ENCODE peak calls at places on chromosomes 7 and 10, in four cellular contexts. Q is fibroblast of lung, U is cardiac fibroblast, L is GM23338. M is an unnamed sample.

GRCh38 chr10:47063858-47064257 is 152.6 kb downstream of the PTPN20 start:
- DNase-seq in Q (no peak), U (no peak), L (no peak), M (no peak)

GRCh38 chr10:24935504-24936292 is 16.7 kb downstream of the PRTFDC1 start:
- DNase-seq in Q (no peak), U (no peak), L (no peak), M (no peak)

GRCh38 chr7:100400656-100401055 is 27.4 kb downstream of the PILRA start:
- DNase-seq in Q (no peak), U (no peak), L (peak), M (no peak)

GRCh38 chr10:131099028-131099427 is 212.5 kb downstream of the TCERG1L start:
- DNase-seq in Q (no peak), U (no peak), L (no peak), M (no peak)

GRCh38 chr10:59704644-59705043 is 5.0 kb downstream of the SLC16A9 start:
- DNase-seq in Q (peak), U (no peak), L (no peak), M (no peak)

GRCh38 chr10:47380341-47381215 is 3.5 kb downstream of the ZNF488 start:
- DNase-seq in Q (no peak), U (no peak), L (no peak), M (no peak)

GRCh38 chr7:46131916-46132795 is 211.1 kb upstream of the IGFBP3 start:
- DNase-seq in Q (no peak), U (peak), L (peak), M (peak)

GRCh38 chr7:155490697-155491628 is 33.0 kb downstream of the EN2 start:
- DNase-seq in Q (no peak), U (no peak), L (peak), M (no peak)

GRCh38 chr7:118845787-118846186 is 621.3 kb downstream of the ANKRD7 start:
- DNase-seq in Q (no peak), U (no peak), L (no peak), M (no peak)

GRCh38 chr10:110226926-110227641 is 19.7 kb downstream of the MXI1 start:
- DNase-seq in Q (no peak), U (peak), L (peak), M (peak)

GRCh38 chr7:73703985-73704639 is 15.4 kb downstream of the STX1A start:
- DNase-seq in Q (peak), U (peak), L (peak), M (peak)

GRCh38 chr7:38429057-38429456 is 155.6 kb upstream of the TARP start:
- DNase-seq in Q (no peak), U (no peak), L (no peak), M (no peak)

GRCh38 chr10:127137391-127137790 is 59.0 kb downstream of the INSYN2A start:
- DNase-seq in Q (no peak), U (no peak), L (no peak), M (no peak)

GRCh38 chr10:54368984-54369383 is 432.0 kb downstream of the PCDH15 start:
- DNase-seq in Q (no peak), U (no peak), L (peak), M (no peak)

GRCh38 chr7:72538856-72539255 is 126.7 kb upstream of the CALN1 start:
- DNase-seq in Q (no peak), U (no peak), L (no peak), M (no peak)

GRCh38 chr7:130363156-130363847 is 17.0 kb upstream of the CPA1 start:
- DNase-seq in Q (peak), U (peak), L (no peak), M (peak)

GRCh38 chr10:86815035-86815617 is 58.7 kb downstream of the BMPR1A start:
- DNase-seq in Q (peak), U (peak), L (no peak), M (peak)

GRCh38 chr7:23011222-23011924 is 2.6 kb downstream of the HYCC1 start:
- DNase-seq in Q (no peak), U (no peak), L (no peak), M (no peak)

GRCh38 chr10:30151581-30152389 is 92.4 kb upstream of the JCAD start:
- DNase-seq in Q (peak), U (peak), L (peak), M (peak)

GRCh38 chr7:155961241-155962190 is 149.3 kb upstream of the SHH start:
- DNase-seq in Q (no peak), U (no peak), L (no peak), M (peak)

GRCh38 chr10:53765311-53765710 is 992.7 kb upstream of the MBL2 start:
- DNase-seq in Q (peak), U (no peak), L (no peak), M (peak)

GRCh38 chr10:77253037-77253436 is 384.6 kb downstream of the KCNMA1 start:
- DNase-seq in Q (no peak), U (no peak), L (no peak), M (no peak)

GRCh38 chr7:42915356-42915755 is 3.5 kb upstream of the C7orf25 start:
- DNase-seq in Q (peak), U (peak), L (no peak), M (peak)

GRCh38 chr7:46908770-46909169 is 673.1 kb downstream of the TNS3 start:
- DNase-seq in Q (peak), U (peak), L (no peak), M (peak)

GRCh38 chr7:91251877-91252276 is 12.4 kb upstream of the FZD1 start:
- DNase-seq in Q (no peak), U (no peak), L (no peak), M (no peak)

GRCh38 chr10:69215405-69216176 is 4.5 kb upstream of the HKDC1 start:
- DNase-seq in Q (no peak), U (no peak), L (no peak), M (no peak)

GRCh38 chr7:42338231-42339222 is 101.5 kb upstream of the GLI3 start:
- DNase-seq in Q (peak), U (peak), L (peak), M (peak)

GRCh38 chr10:80856186-80856585 is 318.5 kb downstream of the SH2D4B start:
- DNase-seq in Q (no peak), U (no peak), L (no peak), M (no peak)

GRCh38 chr7:37431413-37431812 is 17.3 kb downstream of the ELMO1 start:
- DNase-seq in Q (no peak), U (no peak), L (no peak), M (no peak)

GRCh38 chr7:154795437-154795836 is 207.5 kb downstream of the PAXIP1 start:
- DNase-seq in Q (no peak), U (no peak), L (no peak), M (no peak)

GRCh38 chr10:86439544-86439943 is 72.9 kb upstream of the GRID1 start:
- DNase-seq in Q (peak), U (peak), L (no peak), M (peak)

GRCh38 chr10:4519691-4520402 is 306.2 kb upstream of the AKR1E2 start:
- DNase-seq in Q (peak), U (peak), L (no peak), M (no peak)

GRCh38 chr10:123007558-123008378 is 827 bp downstream of the IKZF5 start:
- DNase-seq in Q (peak), U (peak), L (peak), M (peak)

GRCh38 chr10:12243860-12244620 is 48.1 kb downstream of the CDC123 start:
- DNase-seq in Q (no peak), U (no peak), L (no peak), M (no peak)
- H3K4me3 ChIP-seq in Q (no peak), U (no peak), L (no peak), M (no peak)

DNA sequence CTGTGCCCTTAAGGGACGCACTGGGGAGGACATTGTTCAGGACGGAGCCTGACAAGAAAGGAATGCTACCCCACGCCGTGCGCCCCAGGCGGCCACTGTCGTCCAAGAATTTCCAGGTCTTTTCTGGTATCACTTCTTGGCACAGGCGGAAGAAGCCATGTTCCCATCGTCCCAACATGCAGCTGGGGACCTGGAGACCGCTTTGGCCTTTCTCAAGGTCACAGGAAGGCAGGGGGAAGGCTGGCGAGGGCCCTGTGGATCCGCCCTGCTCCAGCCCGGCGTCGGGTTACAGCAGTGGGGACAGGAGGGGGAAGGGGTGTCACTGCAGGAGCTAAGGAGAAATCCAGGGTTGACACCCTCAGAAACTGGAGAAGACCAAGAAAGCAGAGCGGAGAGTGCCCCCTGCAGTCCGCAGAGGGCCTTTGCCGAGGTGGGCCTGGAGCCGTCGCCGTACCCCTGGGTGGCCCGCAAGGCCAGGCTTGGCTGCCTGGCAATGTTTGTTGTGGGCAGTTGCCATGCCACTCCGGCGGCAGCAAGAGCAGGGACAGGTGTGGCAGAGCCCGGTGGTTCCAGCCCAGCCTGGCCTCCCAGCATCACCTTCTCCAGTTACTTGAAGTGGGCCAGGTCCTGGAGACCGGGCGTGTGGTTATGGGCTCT is 104.1 kb downstream of the LHPP start:
- DNase-seq in Q (peak), U (peak), L (peak), M (no peak)
- H3K4me3 ChIP-seq in Q (no peak), U (no peak), L (no peak), M (no peak)

DNA sequence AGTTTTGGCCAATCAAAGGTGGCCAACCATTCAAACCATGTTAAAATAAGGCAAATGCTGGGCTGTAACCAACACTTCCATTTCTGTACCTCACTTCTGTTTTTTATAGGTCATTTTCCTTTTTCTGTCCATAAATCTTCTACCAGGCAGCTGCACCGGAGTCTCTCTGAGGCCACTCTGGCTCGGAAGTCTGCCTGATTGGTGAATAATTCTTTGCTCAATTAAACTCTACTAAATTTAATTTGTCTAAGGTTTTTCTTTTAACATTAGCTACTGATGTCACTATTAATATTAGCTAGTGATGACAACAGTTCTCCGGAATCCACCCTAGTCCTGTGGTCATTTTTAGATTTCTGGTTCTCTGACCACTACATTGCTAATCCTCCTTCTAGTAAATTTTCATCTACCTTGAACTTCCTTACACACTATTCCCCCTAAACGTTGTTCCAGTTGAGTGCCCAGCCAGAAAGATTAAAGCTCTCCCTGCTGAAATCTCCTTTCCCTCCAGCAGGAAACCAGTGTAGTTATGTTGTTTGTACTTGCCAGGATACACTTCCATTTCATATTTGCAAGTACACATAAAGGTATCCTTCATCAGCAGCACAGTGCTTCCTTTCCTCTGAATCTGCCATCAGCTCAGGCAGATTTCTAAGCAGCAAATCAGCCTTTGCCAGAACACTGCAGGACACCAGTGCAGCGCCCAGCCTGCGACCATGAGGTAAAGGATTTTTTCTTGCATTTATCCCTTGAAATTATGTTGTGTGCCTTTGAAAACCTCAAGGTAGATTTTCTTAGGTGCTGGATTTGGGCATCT is 18.5 kb upstream of the IFIT2 start:
- DNase-seq in Q (peak), U (peak), L (no peak), M (peak)
- H3K4me3 ChIP-seq in Q (no peak), U (no peak), L (no peak), M (no peak)

DNA sequence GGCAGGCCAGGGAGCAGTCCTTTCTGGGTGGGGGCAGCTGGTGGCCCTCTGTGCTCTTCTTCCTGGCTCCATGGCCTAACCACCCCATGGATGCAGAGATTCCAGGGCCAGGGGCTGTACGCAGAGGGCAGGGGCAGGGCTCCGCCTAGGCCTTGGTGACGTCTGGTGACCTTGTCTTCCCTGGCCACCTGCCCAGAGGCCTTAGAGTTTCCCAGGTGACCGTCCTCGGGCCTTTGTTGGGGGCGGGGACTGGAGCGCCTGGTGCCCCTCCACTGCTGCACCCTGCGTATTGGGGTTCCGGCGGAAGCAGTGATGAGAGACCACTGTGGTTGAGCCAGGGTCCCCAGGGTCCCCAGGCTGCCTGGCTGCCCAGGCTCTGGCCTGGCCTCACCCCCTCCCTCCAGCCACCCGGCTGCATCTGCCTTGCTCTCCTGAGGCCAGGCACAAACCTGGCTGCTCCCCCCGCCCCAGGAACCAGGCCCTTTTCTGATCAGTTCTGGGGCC is 10.3 kb downstream of the PWWP2B start:
- DNase-seq in Q (no peak), U (no peak), L (no peak), M (no peak)
- H3K4me3 ChIP-seq in Q (no peak), U (no peak), L (no peak), M (no peak)

DNA sequence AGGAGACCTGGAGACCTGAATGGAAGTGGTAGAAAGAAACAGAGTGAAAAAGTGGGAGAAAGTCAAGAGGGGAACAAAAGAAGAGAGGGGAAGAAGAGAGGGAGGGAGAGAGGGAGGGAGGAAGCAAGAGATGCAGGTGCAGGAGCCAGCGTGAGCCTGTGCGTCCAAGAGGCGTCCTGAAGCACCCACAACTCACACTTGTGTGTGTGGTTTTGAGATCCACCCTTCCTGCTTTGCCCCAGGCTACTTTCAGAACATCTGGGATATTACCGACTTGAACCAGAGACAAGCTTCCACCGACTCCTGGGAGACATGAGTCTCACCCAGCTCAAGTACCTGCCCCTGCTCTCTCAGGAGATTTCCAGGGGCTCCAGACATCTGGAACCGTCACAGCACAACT is 9.8 kb downstream of the AFAP1L2 start:
- DNase-seq in Q (no peak), U (no peak), L (no peak), M (no peak)
- H3K4me3 ChIP-seq in Q (no peak), U (no peak), L (no peak), M (no peak)

DNA sequence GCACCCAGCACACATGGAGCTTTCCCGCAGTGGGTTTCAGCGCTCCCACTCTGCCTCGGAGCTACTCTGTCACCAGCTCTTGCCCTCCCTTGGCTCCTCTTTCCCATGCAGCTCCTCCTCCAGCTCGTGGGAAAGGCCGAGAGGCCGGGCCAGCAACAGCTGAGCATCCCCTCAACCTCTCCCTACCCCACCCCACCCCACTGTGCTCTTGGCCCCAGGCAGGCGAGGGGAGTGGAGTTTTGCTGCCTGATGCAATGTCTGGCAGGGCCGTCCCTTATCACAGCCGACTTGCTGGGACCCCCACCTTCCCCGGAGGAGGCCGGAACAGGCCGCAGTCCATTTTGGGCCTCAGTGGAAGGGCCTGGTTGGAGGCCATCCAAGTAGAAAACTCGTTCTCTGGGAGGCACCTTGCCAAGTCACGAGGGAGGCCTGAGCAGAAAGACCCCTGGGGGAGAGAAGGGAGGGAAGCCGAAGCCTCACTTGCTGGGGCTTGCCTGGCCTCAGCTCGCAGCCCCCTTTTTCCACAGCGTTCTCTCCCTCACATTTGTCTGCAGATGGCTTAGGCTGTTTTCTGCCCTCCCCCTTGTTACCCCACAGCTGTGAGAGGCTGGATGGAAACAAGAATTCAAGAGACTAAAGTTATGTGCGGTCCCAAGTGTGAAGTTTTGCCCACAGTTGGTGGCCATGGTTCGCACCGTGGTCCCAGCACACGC is 35.3 kb downstream of the CHST3 start:
- DNase-seq in Q (peak), U (peak), L (peak), M (peak)
- H3K4me3 ChIP-seq in Q (no peak), U (no peak), L (no peak), M (no peak)